ENCODE peak calls at places on chromosomes 1 and 21, in nine cellular contexts. G is adrenal gland; Y is heart left ventricle; Z is fibroblast of lung; O is naive thymus-derived CD4-positive, alpha-beta T cell; C is stomach; D is heart right ventricle; S is suprapubic skin; K is IMR-90. V is an unnamed sample.

GRCh38 chr1:7224644-7225043 is 439.4 kb downstream of the CAMTA1 start:
- DNase-seq in Y (peak; percentile 37), K (no peak), D (peak; percentile 26), Z (no peak), S (no peak), O (no peak), C (no peak), G (no peak), V (no peak)

GRCh38 chr1:210250998-210251679 is 18.5 kb downstream of the SERTAD4 start:
- DNase-seq in C (peak; percentile 63), S (no peak), K (no peak), Y (peak; percentile 61), G (peak; percentile 24), D (peak; percentile 42), O (no peak), Z (peak; percentile 71), V (peak; percentile 68)

GRCh38 chr21:46599251-46599572 is 5.7 kb downstream of the S100B start:
- DNase-seq in K (peak; percentile 92), G (peak; percentile 84), D (no peak), O (no peak), S (no peak), Y (no peak), C (no peak), Z (peak; percentile 94), V (no peak)

GRCh38 chr1:191498318-191498717 is 659.9 kb upstream of the RGS18 start:
- DNase-seq in Z (peak; percentile 44), G (no peak), O (no peak), C (no peak), S (no peak), K (peak; percentile 30), Y (no peak), D (no peak), V (no peak)

GRCh38 chr1:66217021-66217420 is 316.9 kb upstream of the SGIP1 start:
- DNase-seq in G (no peak), C (no peak), D (no peak), Z (peak; percentile 90), O (no peak), Y (no peak), K (peak; percentile 79), S (no peak), V (no peak)

GRCh38 chr1:101137144-101138126 is 99.4 kb upstream of the S1PR1 start:
- DNase-seq in S (no peak), D (no peak), C (no peak), K (peak; percentile 57), Y (no peak), G (no peak), Z (peak; percentile 89), O (no peak), V (no peak)

GRCh38 chr1:202625416-202626360 is 84.6 kb downstream of the SYT2 start:
- DNase-seq in S (no peak), Z (peak; percentile 57), G (peak; percentile 63), O (peak; percentile 21), C (peak; percentile 74), D (peak; percentile 79), K (peak; percentile 57), Y (peak; percentile 79), V (peak; percentile 77)

GRCh38 chr1:246142320-246142893 is 364.7 kb downstream of the SMYD3 start:
- DNase-seq in C (no peak), Z (peak; percentile 97), K (peak; percentile 96), S (no peak), D (no peak), O (no peak), G (no peak), Y (no peak), V (peak; percentile 77)

GRCh38 chr21:29179503-29179902 is 49.1 kb downstream of the MAP3K7CL start:
- DNase-seq in Y (no peak), Z (no peak), S (no peak), D (no peak), C (no peak), K (no peak), O (no peak), G (no peak), V (no peak)

GRCh38 chr21:29184047-29184446 is 53.6 kb downstream of the MAP3K7CL start:
- DNase-seq in Z (no peak), Y (no peak), K (no peak), G (no peak), S (no peak), D (no peak), O (no peak), C (no peak), V (no peak)

GRCh38 chr21:29182674-29183073 is 52.2 kb downstream of the MAP3K7CL start:
- DNase-seq in D (no peak), O (no peak), S (no peak), K (peak; percentile 36), Y (no peak), Z (no peak), C (no peak), G (no peak), V (no peak)

GRCh38 chr21:29178936-29179335 is 48.5 kb downstream of the MAP3K7CL start:
- DNase-seq in O (no peak), K (no peak), D (no peak), G (no peak), Z (no peak), Y (no peak), S (no peak), C (no peak), V (no peak)

DNA sequence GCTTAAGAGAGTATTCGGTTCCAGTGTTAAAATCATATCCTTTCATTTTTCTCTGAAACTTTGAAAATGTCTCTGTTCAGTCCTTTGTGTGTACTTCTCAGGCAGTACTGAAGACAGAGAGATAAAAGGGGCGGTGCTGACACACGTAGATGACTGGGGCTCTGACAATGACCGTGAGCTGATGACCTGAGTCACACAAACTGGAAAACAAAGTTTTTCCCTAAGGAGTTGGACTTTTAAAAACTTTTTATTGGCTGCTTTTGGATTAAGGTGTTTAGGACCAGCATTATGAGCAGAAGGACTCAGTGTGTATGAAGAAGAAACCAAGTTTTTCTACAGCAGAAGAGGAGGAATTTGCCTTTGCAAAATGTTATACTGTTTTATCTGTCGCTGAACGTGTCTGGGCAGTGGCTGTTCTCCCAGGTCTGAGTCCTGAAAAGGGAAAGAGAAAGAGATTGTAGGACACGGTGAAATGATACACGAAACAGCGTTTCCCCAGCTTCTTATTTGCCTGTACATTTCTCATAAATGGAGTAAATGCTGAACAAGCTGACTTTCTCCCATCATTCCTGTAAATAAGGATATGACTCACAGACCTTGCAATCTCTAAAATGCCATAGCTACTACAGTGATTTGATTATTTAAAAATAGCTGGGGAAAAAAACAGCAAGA is 51.5 kb downstream of the MAP3K7CL start:
- DNase-seq in Y (no peak), G (peak; percentile 80), C (no peak), Z (peak; percentile 95), K (peak; percentile 95), D (no peak), O (no peak), S (no peak), V (peak; percentile 48)
- H3K4me3 ChIP-seq in Y (peak overlapping the region; percentile 49), G (no peak overlapping the region), C (peak overlapping the region; percentile 2), Z (peak overlapping the region; percentile 50), K (peak overlapping the region; percentile 50), D (peak overlapping the region; percentile 46), O (no peak overlapping the region), S (peak overlapping the region; percentile 36), V (peak overlapping the region; percentile 30)

DNA sequence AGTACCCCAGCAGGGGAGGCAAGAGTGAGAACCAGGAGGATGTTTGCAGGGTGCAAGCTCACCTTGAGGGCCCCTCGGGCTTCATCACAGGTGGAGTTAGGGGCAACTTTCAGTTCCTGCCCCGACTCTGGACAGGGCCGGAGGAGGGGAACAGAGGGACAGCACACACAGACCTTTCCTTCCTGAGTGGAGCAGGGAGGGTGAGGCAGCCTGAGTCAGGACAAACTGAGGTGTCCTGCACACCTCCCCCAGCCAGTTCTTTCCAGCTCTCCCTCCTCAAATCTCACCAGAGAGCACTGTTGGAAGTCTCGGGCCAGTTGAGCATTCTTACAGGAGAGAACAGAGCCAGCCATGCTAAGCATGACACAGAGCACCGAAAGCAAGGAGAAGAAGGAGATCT is 1.5 kb downstream of the ENTREP3 start:
- DNase-seq in O (no peak), G (no peak), C (no peak), K (peak; percentile 21), D (no peak), Z (no peak), Y (no peak), S (no peak), V (no peak)
- H3K9me3 ChIP-seq in O (no peaks in the 10 kb centered on the region), G (no peaks in the 10 kb centered on the region), C (no peaks in the 10 kb centered on the region), K (no peaks in the 10 kb centered on the region), D (no peaks in the 10 kb centered on the region), Z (no peaks in the 10 kb centered on the region), Y (no peaks in the 10 kb centered on the region), S (no peaks in the 10 kb centered on the region), V (no peaks in the 10 kb centered on the region)

GRCh38 chr1:183675883-183676282 is 22.8 kb upstream of the APOBEC4 start:
- DNase-seq in Z (no peak), K (no peak), C (no peak), Y (no peak), O (no peak), G (no peak), D (no peak), S (no peak), V (no peak)

GRCh38 chr1:183674339-183674738 is 21.2 kb upstream of the APOBEC4 start:
- DNase-seq in Y (peak; percentile 35), K (peak; percentile 40), G (peak; percentile 22), C (no peak), O (no peak), Z (peak; percentile 25), D (no peak), S (no peak), V (peak; percentile 33)

GRCh38 chr1:183673605-183674150 is 20.6 kb upstream of the APOBEC4 start:
- DNase-seq in G (no peak), Y (no peak), O (no peak), S (no peak), D (no peak), Z (peak; percentile 19), K (no peak), C (no peak), V (peak; percentile 5)

GRCh38 chr1:183675381-183675780 is 22.3 kb upstream of the APOBEC4 start:
- DNase-seq in Z (peak; percentile 33), O (no peak), K (no peak), C (no peak), Y (no peak), S (no peak), D (no peak), G (no peak), V (no peak)

GRCh38 chr1:183670169-183670568 is 17.1 kb upstream of the APOBEC4 start:
- DNase-seq in O (no peak), K (no peak), D (no peak), Y (no peak), G (no peak), C (no peak), Z (no peak), S (no peak), V (no peak)
- H3K36me3 ChIP-seq in O (no peaks in the 10 kb centered on the region), K (no peaks in the 10 kb centered on the region), D (no peaks in the 10 kb centered on the region), Y (no peaks in the 10 kb centered on the region), G (no peaks in the 10 kb centered on the region), C (no peaks in the 10 kb centered on the region), Z (no peaks in the 10 kb centered on the region), S (no peaks in the 10 kb centered on the region), V (no peaks in the 10 kb centered on the region)

GRCh38 chr1:236702995-236703394 is 16.7 kb downstream of the ACTN2 start:
- DNase-seq in G (no peak), D (no peak), S (no peak), Z (no peak), K (no peak), O (no peak), Y (no peak), C (no peak), V (no peak)

GRCh38 chr1:236700903-236701302 is 14.6 kb downstream of the ACTN2 start:
- DNase-seq in K (no peak), G (no peak), Z (no peak), D (no peak), C (no peak), S (no peak), O (no peak), Y (no peak), V (no peak)

GRCh38 chr1:236705771-236706565 is 19.7 kb downstream of the ACTN2 start:
- DNase-seq in Y (no peak), Z (no peak), G (no peak), C (no peak), S (no peak), D (no peak), O (no peak), K (no peak), V (no peak)

GRCh38 chr1:236699366-236699765 is 13.1 kb downstream of the ACTN2 start:
- DNase-seq in Z (peak; percentile 49), D (no peak), C (no peak), Y (no peak), K (peak; percentile 1), O (no peak), S (no peak), G (no peak), V (no peak)

GRCh38 chr1:236701782-236702181 is 15.5 kb downstream of the ACTN2 start:
- DNase-seq in C (no peak), O (no peak), K (no peak), S (no peak), Z (no peak), Y (no peak), G (no peak), D (no peak), V (no peak)
- H3K4me3 ChIP-seq in C (no peak overlapping the region), O (no peak overlapping the region), K (no peak overlapping the region), S (no peak overlapping the region), Z (no peak overlapping the region), Y (peak overlapping the region; percentile 39), G (no peak overlapping the region), D (peak overlapping the region; percentile 4), V (no peak overlapping the region)